ENCODE peak calls at places on chromosomes 2 and 18, in four cellular contexts. Q, M, B and D are unnamed samples.

GRCh38 chr2:28444951-28445350 is 50.9 kb upstream of the PLB1 start:
- DNase-seq in M (no peak), Q (no peak), B (no peak), D (no peak)

GRCh38 chr18:63818212-63818611 is 43.0 kb downstream of the SERPINB7 start:
- DNase-seq in M (no peak), B (no peak), Q (no peak), D (no peak)

GRCh38 chr2:217262916-217263315 is 403.1 kb upstream of the TNP1 start:
- DNase-seq in M (no peak), B (no peak), Q (no peak), D (no peak)

GRCh38 chr2:75790121-75790520 is 79.4 kb upstream of the GCFC2 start:
- DNase-seq in M (no peak), Q (no peak), B (no peak), D (no peak)

GRCh38 chr2:239597216-239597615 is 196.4 kb upstream of the HDAC4 start:
- DNase-seq in Q (no peak), B (no peak), M (no peak), D (peak)

GRCh38 chr2:182444806-182445205 is 18.0 kb upstream of the PDE1A start:
- DNase-seq in M (no peak), B (no peak), Q (no peak), D (no peak)

GRCh38 chr2:241897231-241897916 is 27.8 kb downstream of the RTP5 start:
- DNase-seq in Q (no peak), B (no peak), M (no peak), D (peak)

GRCh38 chr18:39951321-39951720 is 2003.7 kb upstream of the PIK3C3 start:
- DNase-seq in Q (no peak), M (no peak), B (no peak), D (no peak)

GRCh38 chr18:49708674-49709580 is 104.4 kb downstream of the ACAA2 start:
- DNase-seq in M (no peak), B (no peak), Q (no peak), D (no peak)

GRCh38 chr18:58015045-58015444 is 29.0 kb upstream of the NEDD4L start:
- DNase-seq in B (no peak), M (no peak), Q (no peak), D (no peak)